ENCODE peak calls at places on chromosomes 16 and 17, in five cellular contexts. X, E, S, G and O are unnamed samples.

GRCh38 chr17:78365561-78366108 is 5.8 kb upstream of the SOCS3 start:
- DNase-seq in S (no peak), G (no peak), E (no peak), X (no peak), O (no peak)

GRCh38 chr17:43040655-43041054 is 15.6 kb downstream of the RND2 start:
- DNase-seq in E (no peak), X (no peak), S (no peak), G (no peak), O (no peak)

GRCh38 chr17:37713624-37714023 is 31.2 kb downstream of the HNF1B start:
- DNase-seq in S (no peak), G (peak), X (no peak), E (no peak), O (no peak)

GRCh38 chr16:50696126-50696525 is 2.7 kb downstream of the NOD2 start:
- DNase-seq in E (no peak), S (no peak), G (no peak), X (no peak), O (no peak)

GRCh38 chr17:58332720-58333395 is 4.3 kb upstream of the TSPOAP1 start:
- DNase-seq in G (no peak), E (no peak), S (no peak), X (no peak), O (no peak)

GRCh38 chr16:67257486-67258159 is 8.8 kb downstream of the SLC9A5 start:
- DNase-seq in S (no peak), X (no peak), E (no peak), G (peak), O (no peak)

GRCh38 chr17:10772425-10773380 is 31.2 kb downstream of the TMEM238L start:
- DNase-seq in S (no peak), E (peak), G (peak), X (peak), O (no peak)

GRCh38 chr17:29212094-29212631 is 32.0 kb upstream of the MYO18A start:
- DNase-seq in X (no peak), S (no peak), E (no peak), G (no peak), O (no peak)

GRCh38 chr17:43840814-43841213 is 6.2 kb upstream of the CD300LG start:
- DNase-seq in E (peak), G (no peak), X (no peak), S (no peak), O (no peak)

GRCh38 chr16:89122322-89122831 is 28.7 kb downstream of the ACSF3 start:
- DNase-seq in S (no peak), G (no peak), E (no peak), X (peak), O (no peak)

GRCh38 chr17:74972107-74972972 is at the start of gene HID1:
- DNase-seq in E (peak), X (peak), S (no peak), G (no peak), O (peak)

GRCh38 chr16:49556252-49557069 is 182.9 kb downstream of the C16orf78 start:
- DNase-seq in S (no peak), E (peak), X (no peak), G (no peak), O (no peak)

GRCh38 chr17:61532818-61533217 is 58.2 kb downstream of the NACA2 start:
- DNase-seq in X (no peak), G (no peak), S (no peak), E (no peak), O (no peak)

GRCh38 chr17:7380855-7381683 is at the start of gene TNK1:
- DNase-seq in E (no peak), X (peak), G (peak), S (no peak), O (peak)

GRCh38 chr17:74491645-74492044 is 25.2 kb downstream of the CD300A start:
- DNase-seq in X (no peak), E (no peak), G (no peak), S (no peak), O (no peak)

GRCh38 chr17:12445331-12445730 is 220.4 kb upstream of the MYOCD start:
- DNase-seq in E (no peak), S (no peak), G (no peak), X (no peak), O (no peak)

GRCh38 chr17:74598346-74599022 is 6.4 kb upstream of the CD300LD start:
- DNase-seq in S (no peak), G (no peak), E (no peak), X (no peak), O (no peak)

GRCh38 chr17:13592427-13592826 is 9.3 kb downstream of the HS3ST3A1 start:
- DNase-seq in E (no peak), X (no peak), S (no peak), G (no peak), O (no peak)

GRCh38 chr17:79647456-79647915 is 36.6 kb upstream of the RBFOX3 start:
- DNase-seq in X (no peak), S (no peak), G (peak), E (no peak), O (peak)
- TF ChIP-seq EP300 in X (no peak), S (no peak), G (no peak), E (no peak), O (no peak)

DNA sequence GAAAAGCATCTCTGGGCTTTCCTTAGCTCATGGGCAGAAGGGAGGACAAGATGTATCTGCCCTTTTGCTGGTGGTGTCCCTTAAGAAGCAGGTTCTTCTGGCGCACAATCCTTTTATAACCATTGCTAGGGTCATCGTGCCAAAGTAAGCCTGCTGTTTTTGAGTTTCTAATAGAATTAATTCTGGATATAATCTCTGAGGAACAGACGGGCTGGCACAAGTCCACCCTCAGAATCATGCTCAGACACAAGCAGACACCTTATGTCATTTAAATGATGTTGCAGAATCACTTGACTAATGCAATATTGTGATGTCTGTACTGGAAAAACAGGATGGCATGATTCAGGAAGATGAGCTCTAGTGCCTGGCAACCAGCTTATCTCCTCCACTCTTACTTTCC is 18.8 kb upstream of the MMD start:
- DNase-seq in G (no peak), E (no peak), S (no peak), X (no peak), O (no peak)
- TF ChIP-seq EP300 in G (no peak), E (no peak), S (no peak), X (no peak), O (no peak)

GRCh38 chr17:1486802-1487695 is 5.4 kb downstream of the MYO1C start:
- DNase-seq in G (peak), S (peak), E (peak), X (peak), O (peak)

GRCh38 chr17:1485748-1486376 is 6.6 kb downstream of the MYO1C start:
- DNase-seq in S (no peak), X (peak), E (peak), G (peak), O (peak)

GRCh38 chr17:1484586-1485310 is 7.7 kb downstream of the MYO1C start:
- DNase-seq in G (peak), X (peak), E (peak), S (no peak), O (peak)

GRCh38 chr17:1484060-1484535 is 8.4 kb downstream of the MYO1C start:
- DNase-seq in E (no peak), G (no peak), X (no peak), S (no peak), O (peak)

GRCh38 chr17:1485311-1485747 is 7.2 kb downstream of the MYO1C start:
- DNase-seq in S (no peak), X (peak), G (no peak), E (peak), O (peak)
- TF ChIP-seq EP300 in S (no peak), X (no peak), G (no peak), E (no peak), O (no peak)

DNA sequence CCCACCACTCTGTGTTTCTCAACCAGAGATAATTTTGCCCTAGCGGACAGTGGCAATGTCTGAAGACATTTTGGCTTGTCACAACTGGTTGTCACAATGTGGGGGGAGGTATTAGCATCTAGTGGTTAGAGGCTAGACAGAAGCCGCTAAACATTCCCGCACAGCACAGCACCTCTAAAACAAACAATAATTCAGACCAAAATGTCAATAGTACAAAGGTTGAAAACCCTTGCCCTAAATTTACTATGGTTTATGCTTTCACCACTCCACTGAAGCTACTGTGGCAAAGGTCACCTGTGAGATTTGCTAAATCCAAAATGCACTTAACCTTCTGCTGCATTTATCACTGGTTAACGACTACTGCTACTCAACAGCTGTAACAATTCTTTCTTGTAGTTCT is 14.1 kb downstream of the NUP88 start:
- DNase-seq in S (no peak), E (no peak), X (no peak), G (no peak), O (no peak)
- TF ChIP-seq EP300 in S (no peak), E (no peak), X (no peak), G (no peak), O (no peak)

DNA sequence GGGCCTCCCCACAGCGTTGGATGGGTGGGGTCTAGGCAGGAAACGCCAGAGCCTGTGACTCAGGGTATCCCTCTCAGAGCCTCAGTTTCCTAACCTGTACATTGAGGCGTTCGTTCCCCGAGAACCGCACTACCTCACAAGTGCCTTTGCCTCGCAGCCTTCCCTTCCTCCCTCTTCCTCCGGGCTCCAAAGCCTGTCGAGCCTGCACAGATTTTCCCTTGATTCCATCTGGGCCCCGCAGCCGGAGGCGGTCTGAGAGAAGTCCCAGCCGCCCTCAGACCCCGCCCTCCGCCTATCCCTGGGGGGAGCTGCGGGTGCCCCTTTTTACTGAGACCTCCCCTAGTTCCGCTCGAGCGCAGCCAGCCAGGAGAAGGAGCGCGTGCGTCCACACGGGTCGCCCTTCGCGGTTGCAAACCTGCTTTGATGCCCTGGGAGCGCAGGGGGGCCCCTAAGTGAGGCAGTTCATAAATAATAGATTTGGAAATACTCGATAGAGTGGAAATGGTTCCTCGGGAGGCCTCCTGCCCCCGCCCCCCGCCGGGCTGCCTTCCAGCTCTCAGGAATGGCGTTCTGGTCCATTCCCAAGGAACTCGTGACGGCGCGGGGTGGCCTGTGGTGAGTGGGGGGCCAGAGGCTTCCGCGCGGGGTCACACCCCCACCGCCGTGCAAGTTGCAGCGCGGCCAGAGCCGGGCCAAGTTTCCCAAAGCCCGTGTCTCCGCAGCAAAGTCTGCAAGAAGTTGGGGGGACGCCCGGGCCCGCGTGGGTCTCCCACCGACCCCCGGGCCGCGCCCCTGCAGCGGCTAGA is 672 bp downstream of the C16orf74 start:
- DNase-seq in X (peak), S (no peak), E (no peak), G (no peak), O (peak)
- TF ChIP-seq EP300 in X (no peak), S (no peak), E (no peak), G (no peak), O (no peak)

DNA sequence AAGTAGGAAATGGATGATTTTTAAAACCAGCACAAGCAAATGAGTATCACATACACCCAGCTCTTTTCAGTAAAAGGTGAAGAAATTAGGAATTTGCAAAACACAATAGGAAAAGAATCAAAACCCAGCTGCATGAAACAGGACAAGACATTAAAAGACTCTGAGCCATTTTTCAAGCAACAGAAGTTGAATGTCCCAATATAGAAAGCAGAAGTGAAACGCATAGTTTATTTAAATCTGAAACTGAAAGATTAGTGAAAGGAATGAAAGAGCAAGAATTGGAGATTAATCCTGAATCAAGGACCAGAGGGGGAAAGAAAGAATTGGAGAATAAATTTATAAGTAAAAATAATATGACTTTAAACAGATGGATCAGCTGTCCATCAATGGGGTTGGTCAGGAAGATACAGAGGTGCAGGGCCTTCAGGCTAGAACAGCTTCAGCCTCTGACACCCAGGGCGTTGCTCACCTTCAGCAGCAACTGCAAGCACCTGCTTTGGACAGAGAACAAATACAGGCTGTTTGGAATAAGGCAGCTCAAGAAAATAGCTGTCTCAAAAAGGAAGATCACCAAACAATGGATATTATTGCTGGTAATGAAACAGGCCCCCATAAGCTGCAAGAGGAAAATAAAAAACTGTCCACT is 3.9 kb upstream of the ARHGAP17 start:
- DNase-seq in E (no peak), S (no peak), X (no peak), G (no peak), O (no peak)
- TF ChIP-seq EP300 in E (no peak), S (no peak), X (no peak), G (no peak), O (no peak)